ENCODE peak calls at places on chromosomes 13 and 19, in five cellular contexts. L, K, Q, Y and F are unnamed samples.
A peak's percentile ranks its signal among the peaks of the same experiment; 100 is the strongest.

GRCh38 chr13:111575276-111575675 is 254.8 kb downstream of the TEX29 start:
- DNase-seq in Q (no peak), L (no peak), K (no peak), Y (no peak), F (no peak)

GRCh38 chr13:43880930-43881329 is 1.2 kb downstream of the LACC1 start:
- DNase-seq in K (peak; percentile 63), Y (no peak), Q (no peak), L (no peak), F (no peak)

GRCh38 chr19:38898788-38899446 is 501 bp downstream of the SIRT2 start:
- DNase-seq in K (no peak), Y (no peak), L (peak; percentile 31), Q (no peak), F (no peak)

GRCh38 chr13:23871616-23872220 is 17.5 kb downstream of the MIPEP start:
- DNase-seq in Y (no peak), Q (no peak), L (peak; percentile 12), K (peak; percentile 78), F (peak; percentile 28)

GRCh38 chr13:75195479-75196111 is 286.4 kb downstream of the TBC1D4 start:
- DNase-seq in L (peak; percentile 79), K (peak; percentile 40), Y (no peak), Q (no peak), F (no peak)

GRCh38 chr13:112885782-112886268 is 83.2 kb upstream of the MCF2L start:
- DNase-seq in L (peak; percentile 95), Y (no peak), Q (peak; percentile 89), K (peak; percentile 85), F (no peak)

GRCh38 chr13:90420683-90421082 is 926.8 kb upstream of the MIR17HG start:
- DNase-seq in Y (no peak), Q (no peak), K (peak; percentile 11), L (no peak), F (no peak)

GRCh38 chr13:95970878-95971277 is 82.3 kb downstream of the UGGT2 start:
- DNase-seq in Y (no peak), K (no peak), Q (no peak), L (no peak), F (no peak)

GRCh38 chr19:54024660-54025059 is 33.2 kb downstream of the CACNG6 start:
- DNase-seq in L (no peak), Y (no peak), K (no peak), Q (no peak), F (no peak)

GRCh38 chr19:48955308-48955958 is 758 bp downstream of the BAX start:
- DNase-seq in Q (no peak), Y (no peak), L (no peak), K (no peak), F (no peak)

DNA sequence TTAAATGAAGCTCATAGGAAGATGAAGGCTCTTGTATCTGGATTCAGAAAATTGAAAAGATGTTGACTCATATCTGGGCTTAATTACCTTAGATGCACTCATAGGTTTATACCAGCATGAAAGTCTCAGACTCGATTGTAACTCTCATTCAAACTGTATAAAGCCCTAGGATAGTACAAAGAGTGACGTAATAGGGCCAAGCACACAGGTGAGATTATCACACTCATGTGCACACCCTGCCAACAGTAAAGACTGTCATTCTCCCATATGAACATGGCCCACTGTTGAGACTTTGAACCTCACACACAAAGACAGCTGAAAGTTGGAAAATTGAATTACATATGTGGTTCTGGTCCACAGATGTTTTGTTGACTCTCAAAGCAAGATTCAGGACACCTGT is 18.0 kb upstream of the ZNF723 start:
- DNase-seq in Y (no peak), L (no peak), Q (no peak), K (no peak), F (no peak)
- H3K9me3 ChIP-seq in Y (no peaks in the 10 kb centered on the region), L (no peaks in the 10 kb centered on the region), Q (peaks cover 35% of the 10 kb centered on the region), K (peaks cover 34% of the 10 kb centered on the region), F (no peaks in the 10 kb centered on the region)

GRCh38 chr13:59531571-59532091 is 632.1 kb downstream of the DIAPH3 start:
- DNase-seq in Q (peak; percentile 87), L (peak; percentile 30), Y (no peak), K (peak; percentile 91), F (no peak)
- H3K36me3 ChIP-seq in Q (no peaks in the 10 kb centered on the region), L (no peaks in the 10 kb centered on the region), Y (no peaks in the 10 kb centered on the region), K (no peaks in the 10 kb centered on the region), F (no peaks in the 10 kb centered on the region)

GRCh38 chr19:49977111-49977510 is 16.1 kb upstream of the SIGLEC11 start:
- DNase-seq in L (no peak), K (no peak), Y (no peak), Q (peak; percentile 40), F (no peak)

GRCh38 chr19:49976496-49976895 is 15.5 kb upstream of the SIGLEC11 start:
- DNase-seq in Y (no peak), K (no peak), L (no peak), Q (peak; percentile 16), F (no peak)

GRCh38 chr19:49973987-49974386 is 13.0 kb upstream of the SIGLEC11 start:
- DNase-seq in L (no peak), Q (peak; percentile 72), K (no peak), Y (no peak), F (no peak)

GRCh38 chr19:49977846-49978245 is 16.9 kb upstream of the SIGLEC11 start:
- DNase-seq in L (no peak), K (no peak), Q (no peak), Y (no peak), F (no peak)

DNA sequence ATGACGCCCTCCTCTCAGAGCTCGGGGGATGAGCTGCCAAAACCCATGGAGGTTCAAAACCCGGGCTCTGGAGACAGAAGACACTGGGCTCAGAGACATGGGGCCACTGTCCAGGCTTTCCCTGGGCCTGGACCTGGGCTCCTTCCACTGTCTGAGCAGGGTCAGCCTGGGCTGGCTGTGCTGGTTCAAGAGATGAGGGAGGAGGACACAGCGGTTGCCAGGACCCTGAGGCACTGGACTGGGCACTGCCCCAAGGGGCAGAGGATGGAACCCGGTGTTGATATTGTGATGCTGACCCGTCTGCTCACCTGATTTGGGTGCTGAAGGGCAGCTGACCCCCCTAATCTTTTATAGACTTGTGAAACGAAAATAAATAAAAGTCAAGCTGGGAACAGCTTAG is 14.1 kb upstream of the SIGLEC11 start:
- DNase-seq in K (no peak), Q (no peak), Y (no peak), L (no peak), F (no peak)
- H3K9me3 ChIP-seq in K (no peaks in the 10 kb centered on the region), Q (no peaks in the 10 kb centered on the region), Y (no peaks in the 10 kb centered on the region), L (no peaks in the 10 kb centered on the region), F (no peaks in the 10 kb centered on the region)

GRCh38 chr19:16520074-16520973 is 21.9 kb downstream of the CHERP start:
- DNase-seq in K (no peak), Q (no peak), Y (no peak), L (no peak), F (no peak)

GRCh38 chr19:16520986-16521624 is 21.1 kb downstream of the CHERP start:
- DNase-seq in K (no peak), Y (no peak), L (no peak), Q (no peak), F (no peak)

GRCh38 chr19:16518483-16519229 is 22.5 kb downstream of the C19orf44 start:
- DNase-seq in Y (no peak), K (no peak), Q (no peak), L (no peak), F (no peak)

GRCh38 chr19:16518061-16518460 is 21.9 kb downstream of the C19orf44 start:
- DNase-seq in Y (no peak), Q (no peak), L (no peak), K (no peak), F (no peak)

GRCh38 chr19:16519230-16519687 is 23.0 kb downstream of the CHERP start:
- DNase-seq in Q (no peak), L (no peak), K (no peak), Y (no peak), F (no peak)
- H3K36me3 ChIP-seq in Q (peaks cover 81% of the 10 kb centered on the region), L (no peaks in the 10 kb centered on the region), K (peaks cover 77% of the 10 kb centered on the region), Y (peaks cover 27% of the 10 kb centered on the region), F (peaks cover 58% of the 10 kb centered on the region)

GRCh38 chr19:23391239-23391638 is 4.0 kb downstream of the ZNF91 start:
- DNase-seq in K (no peak), L (no peak), Q (no peak), Y (no peak), F (no peak)
- H3K9me3 ChIP-seq in K (peaks cover 9% of the 10 kb centered on the region), L (peaks cover 8% of the 10 kb centered on the region), Q (peaks cover 12% of the 10 kb centered on the region), Y (peaks cover 11% of the 10 kb centered on the region), F (no peaks in the 10 kb centered on the region)

GRCh38 chr13:110435331-110435730 is 126.2 kb downstream of the RAB20 start:
- DNase-seq in K (no peak), Q (no peak), L (no peak), Y (no peak), F (no peak)
- H3K36me3 ChIP-seq in K (peaks cover 100% of the 10 kb centered on the region), Q (peaks cover 79% of the 10 kb centered on the region), L (no peaks in the 10 kb centered on the region), Y (no peaks in the 10 kb centered on the region), F (no peaks in the 10 kb centered on the region)

GRCh38 chr19:56625708-56626107 is 17.3 kb upstream of the SMIM17 start:
- DNase-seq in L (no peak), K (no peak), Y (no peak), Q (no peak), F (no peak)
- H3K9me3 ChIP-seq in L (no peaks in the 10 kb centered on the region), K (no peaks in the 10 kb centered on the region), Y (peaks cover 5% of the 10 kb centered on the region), Q (peaks cover 81% of the 10 kb centered on the region), F (peaks cover 11% of the 10 kb centered on the region)